ENCODE peak calls at places on chromosomes 4 and X, in ten cellular contexts. I is psoas muscle, O is lung, E is MM.1S, M is IMR-90, Q is tibial nerve, T is right lobe of liver, Z is right atrium auricular region, P is OCI-LY7, Y is uterus. A is an unnamed sample.

GRCh38 chrX:45517090-45517973 is 316.7 kb upstream of the DIPK2B start:
- DNase-seq in I (no peak), O (no peak), E (no peak), M (peak; percentile 83), Q (no peak), T (no peak), Z (no peak), P (no peak), Y (no peak), A (no peak)

GRCh38 chrX:154750301-154751120 is at the start of gene GAB3:
- DNase-seq in I (peak; percentile 58), O (no peak), E (peak; percentile 63), M (peak; percentile 31), Q (no peak), T (peak; percentile 47), Z (no peak), P (no peak), Y (no peak), A (no peak)

GRCh38 chr4:53863163-53863562 is 201.2 kb downstream of the CHIC2 start:
- DNase-seq in I (no peak), O (no peak), E (no peak), M (peak; percentile 49), Q (peak; percentile 34), T (no peak), Z (no peak), P (no peak), Y (peak; percentile 45), A (no peak)

GRCh38 chr4:112234952-112235609 is 3.5 kb downstream of the AP1AR start:
- DNase-seq in I (no peak), O (peak; percentile 61), E (peak; percentile 69), M (peak; percentile 94), Q (peak; percentile 93), T (no peak), Z (peak; percentile 68), P (peak; percentile 73), Y (peak; percentile 81), A (no peak)

GRCh38 chr4:13710486-13710885 is 83.0 kb upstream of the BOD1L1 start:
- DNase-seq in I (no peak), O (no peak), E (no peak), M (no peak), Q (no peak), T (no peak), Z (no peak), P (no peak), Y (no peak), A (no peak)

GRCh38 chr4:155787113-155787710 is 28.4 kb downstream of the GUCY1B1 start:
- DNase-seq in I (no peak), O (no peak), E (peak; percentile 80), M (peak; percentile 70), Q (peak; percentile 24), T (no peak), Z (no peak), P (peak; percentile 18), Y (no peak), A (no peak)

GRCh38 chr4:98506462-98507132 is 151.8 kb downstream of the TSPAN5 start:
- DNase-seq in I (no peak), O (no peak), E (no peak), M (no peak), Q (no peak), T (no peak), Z (no peak), P (no peak), Y (no peak), A (peak; percentile 3)

GRCh38 chrX:16604300-16604699 is 45.7 kb upstream of the S100G start:
- DNase-seq in I (no peak), O (no peak), E (no peak), M (no peak), Q (no peak), T (no peak), Z (no peak), P (no peak), Y (no peak), A (no peak)

DNA sequence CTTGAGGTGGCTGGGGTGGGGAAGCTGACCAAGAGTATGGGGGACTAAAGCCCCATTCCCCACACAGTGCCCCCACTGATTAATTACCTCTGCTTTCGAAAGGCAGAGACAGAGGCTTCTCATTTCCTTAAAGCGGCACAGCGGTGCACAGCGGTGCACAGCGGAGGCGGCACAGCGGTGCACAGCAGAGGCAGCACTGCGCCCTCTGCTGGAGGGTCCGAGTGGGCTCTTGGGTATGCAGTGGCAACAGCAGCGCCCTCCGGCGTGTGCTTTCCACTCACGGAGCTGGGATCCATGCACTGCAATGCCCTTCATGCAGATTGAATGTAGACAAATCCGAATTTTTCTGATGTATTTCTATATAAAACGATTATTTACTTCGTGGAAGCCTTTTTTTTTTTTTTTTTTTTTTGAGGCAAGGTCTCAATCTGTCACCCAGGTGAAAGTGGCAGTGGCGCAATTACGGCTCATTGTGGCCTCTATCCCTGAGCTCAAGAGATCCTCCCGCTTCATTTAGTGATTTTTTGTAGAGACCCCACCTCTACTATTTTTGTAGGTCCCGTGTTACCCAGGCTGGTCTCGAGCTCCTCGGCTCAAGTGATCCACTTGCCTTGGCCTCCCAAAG is 19.7 kb upstream of the PRPS2 start:
- DNase-seq in I (peak; percentile 58), O (peak; percentile 32), E (peak; percentile 69), M (peak; percentile 31), Q (peak; percentile 5), T (peak; percentile 52), Z (no peak), P (peak; percentile 45), Y (no peak), A (no peak)
- TF ChIP-seq CTCF in I (peak; percentile 19), O (peak; percentile 45), E (peak; percentile 65), M (peak; percentile 75), Q (peak; percentile 46), T (peak; percentile 55), Z (no peak), P (peak; percentile 73), Y (no peak), A (no peak)

GRCh38 chr4:8780086-8780485 is 91.6 kb downstream of the HMX1 start:
- DNase-seq in I (no peak), O (no peak), E (no peak), M (no peak), Q (no peak), T (no peak), Z (no peak), P (no peak), Y (no peak), A (no peak)
- H3K9me3 ChIP-seq in I (no peaks in the 10 kb centered on the region), O (peaks cover 2% of the 10 kb centered on the region), E (no peaks in the 10 kb centered on the region), M (peaks cover 7% of the 10 kb centered on the region), Q (no peaks in the 10 kb centered on the region), T (no peaks in the 10 kb centered on the region), Z (no peaks in the 10 kb centered on the region), P (no peaks in the 10 kb centered on the region), Y (no peaks in the 10 kb centered on the region), A (no peaks in the 10 kb centered on the region)

DNA sequence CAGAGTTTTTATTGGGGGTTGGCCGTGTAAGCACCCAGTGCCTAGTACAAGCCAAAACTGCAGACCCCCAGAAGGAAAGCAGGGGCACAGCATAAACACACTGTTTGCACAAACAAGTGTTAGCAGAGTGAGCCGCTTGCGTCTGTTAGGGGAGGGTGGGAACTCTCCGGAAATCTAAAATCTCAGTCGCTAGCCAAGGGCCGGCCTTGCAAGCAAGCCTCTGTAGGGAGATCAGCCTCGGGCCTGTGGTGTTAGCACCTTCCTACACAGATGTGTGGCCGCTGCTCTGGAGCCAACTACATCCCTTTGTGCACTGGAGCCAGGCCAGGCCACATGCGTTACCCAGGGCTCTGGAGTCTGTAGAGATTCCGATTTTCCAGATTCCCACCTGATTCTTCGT is 67.1 kb downstream of the GPR143 start:
- DNase-seq in I (no peak), O (no peak), E (no peak), M (no peak), Q (no peak), T (no peak), Z (no peak), P (no peak), Y (no peak), A (no peak)
- H3K36me3 ChIP-seq in I (peaks cover 9% of the 10 kb centered on the region), O (no peaks in the 10 kb centered on the region), E (no peaks in the 10 kb centered on the region), M (peaks cover 38% of the 10 kb centered on the region), Q (no peaks in the 10 kb centered on the region), T (peaks cover 3% of the 10 kb centered on the region), Z (peaks cover 2% of the 10 kb centered on the region), P (peaks cover 3% of the 10 kb centered on the region), Y (no peaks in the 10 kb centered on the region), A (no peaks in the 10 kb centered on the region)

GRCh38 chr4:23219779-23220408 is 527.2 kb downstream of the GBA3 start:
- DNase-seq in I (no peak), O (no peak), E (no peak), M (no peak), Q (no peak), T (no peak), Z (no peak), P (no peak), Y (no peak), A (no peak)

GRCh38 chr4:23225564-23225963 is 532.8 kb downstream of the GBA3 start:
- DNase-seq in I (no peak), O (no peak), E (no peak), M (no peak), Q (no peak), T (no peak), Z (no peak), P (no peak), Y (no peak), A (no peak)

GRCh38 chr4:23225024-23225423 is 532.3 kb downstream of the GBA3 start:
- DNase-seq in I (no peak), O (no peak), E (no peak), M (no peak), Q (no peak), T (no peak), Z (no peak), P (no peak), Y (no peak), A (no peak)
- TF ChIP-seq CTCF in I (no peak), O (no peak), E (no peak), M (no peak), Q (no peak), T (no peak), Z (no peak), P (no peak), Y (no peak), A (no peak)

DNA sequence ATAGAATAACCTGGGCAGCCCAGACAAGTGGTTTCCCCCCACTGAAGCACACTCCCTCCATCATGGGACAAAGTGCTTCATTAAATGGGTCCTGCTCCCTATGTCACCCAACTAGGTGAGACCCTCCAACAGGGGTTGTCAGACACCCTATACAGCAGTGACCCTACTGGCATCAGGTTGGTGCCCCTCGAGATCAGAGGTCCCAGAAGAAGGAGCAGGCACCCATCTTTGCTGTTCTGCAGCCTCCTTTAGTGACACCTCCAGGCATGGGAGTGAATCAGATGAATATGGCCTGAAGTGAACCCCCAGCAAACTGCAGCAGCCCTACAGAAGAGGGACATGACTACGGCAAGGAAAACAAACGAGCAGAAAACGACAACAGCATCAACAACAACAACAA is 11.1 kb downstream of the NELFA start:
- DNase-seq in I (no peak), O (no peak), E (no peak), M (no peak), Q (no peak), T (no peak), Z (no peak), P (no peak), Y (no peak), A (peak; percentile 60)
- H3K9me3 ChIP-seq in I (no peaks in the 10 kb centered on the region), O (peaks cover 7% of the 10 kb centered on the region), E (no peaks in the 10 kb centered on the region), M (peaks cover 5% of the 10 kb centered on the region), Q (no peaks in the 10 kb centered on the region), T (no peaks in the 10 kb centered on the region), Z (peaks cover 19% of the 10 kb centered on the region), P (peaks cover 27% of the 10 kb centered on the region), Y (peaks cover 9% of the 10 kb centered on the region), A (no peaks in the 10 kb centered on the region)

DNA sequence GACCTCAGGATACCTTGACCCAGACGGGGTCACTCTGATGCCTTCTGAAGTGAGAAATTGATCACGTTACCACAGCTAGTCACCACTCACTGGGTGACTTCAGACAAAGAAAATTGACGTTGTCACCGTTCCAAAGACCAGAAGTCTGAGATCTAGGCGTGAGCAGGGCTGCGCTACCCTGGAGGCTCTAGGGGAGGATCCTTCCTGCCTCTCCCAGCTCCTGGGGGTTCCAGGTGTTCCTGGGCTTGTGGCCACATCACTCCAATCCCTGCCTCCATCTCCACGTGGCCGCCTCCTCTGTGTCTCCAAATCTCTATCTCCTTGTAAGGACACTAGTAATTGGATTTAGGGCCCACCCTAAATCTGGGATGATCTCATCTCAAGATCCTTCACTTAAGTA is 48.9 kb upstream of the CD99 start:
- DNase-seq in I (no peak), O (no peak), E (no peak), M (no peak), Q (no peak), T (no peak), Z (no peak), P (no peak), Y (no peak), A (no peak)
- H3K36me3 ChIP-seq in I (no peaks in the 10 kb centered on the region), O (peaks cover 7% of the 10 kb centered on the region), E (no peaks in the 10 kb centered on the region), M (no peaks in the 10 kb centered on the region), Q (no peaks in the 10 kb centered on the region), T (no peaks in the 10 kb centered on the region), Z (no peaks in the 10 kb centered on the region), P (peaks cover 4% of the 10 kb centered on the region), Y (no peaks in the 10 kb centered on the region), A (no peaks in the 10 kb centered on the region)

A was measured in vagina.